ENCODE peak calls at places on chromosomes 16 and 17, in five cellular contexts. One of them, this sample, is unnamed.
A peak's percentile ranks its signal among the peaks of the same experiment; 100 is the strongest.

GRCh38 chr17:2034806-2035548 is 5.0 kb downstream of the DPH1 start:
- DNase-seq in ovary: no peak
- DNase-seq in neuronal stem cell: no peak
- DNase-seq in left lung: no peak
- DNase-seq in CD4-positive, CD25-positive, alpha-beta regulatory T cell: no peak
- DNase-seq in this sample: no peak

GRCh38 chr16:66936889-66937554 is 1.7 kb downstream of the CES2 start:
- DNase-seq in ovary: no peak
- DNase-seq in neuronal stem cell: no peak
- DNase-seq in left lung: no peak
- DNase-seq in CD4-positive, CD25-positive, alpha-beta regulatory T cell: no peak
- DNase-seq in this sample: no peak

GRCh38 chr17:14547016-14547415 is 246.1 kb downstream of the HS3ST3B1 start:
- DNase-seq in ovary: no peak
- DNase-seq in neuronal stem cell: no peak
- DNase-seq in left lung: no peak
- DNase-seq in CD4-positive, CD25-positive, alpha-beta regulatory T cell: no peak
- DNase-seq in this sample: no peak

GRCh38 chr17:35046740-35047283 is 16.7 kb downstream of the RFFL start:
- DNase-seq in ovary: no peak
- DNase-seq in neuronal stem cell: no peak
- DNase-seq in left lung: no peak
- DNase-seq in CD4-positive, CD25-positive, alpha-beta regulatory T cell: peak; percentile 87
- DNase-seq in this sample: peak; percentile 30

GRCh38 chr16:81403601-81404391 is 40.8 kb upstream of the CMIP start:
- DNase-seq in ovary: peak; percentile 91
- DNase-seq in neuronal stem cell: peak; percentile 81
- DNase-seq in left lung: peak; percentile 89
- DNase-seq in CD4-positive, CD25-positive, alpha-beta regulatory T cell: peak; percentile 73
- DNase-seq in this sample: peak; percentile 61

GRCh38 chr16:25256821-25257503 is 683 bp downstream of the ZKSCAN2 start:
- DNase-seq in ovary: no peak
- DNase-seq in neuronal stem cell: no peak
- DNase-seq in left lung: no peak
- DNase-seq in CD4-positive, CD25-positive, alpha-beta regulatory T cell: no peak
- DNase-seq in this sample: no peak

GRCh38 chr17:6487243-6488007 is 43.2 kb downstream of the PIMREG start:
- DNase-seq in ovary: no peak
- DNase-seq in neuronal stem cell: no peak
- DNase-seq in left lung: no peak
- DNase-seq in CD4-positive, CD25-positive, alpha-beta regulatory T cell: no peak
- DNase-seq in this sample: no peak

GRCh38 chr16:72928089-72928981 is 119.6 kb downstream of the ZFHX3 start:
- DNase-seq in ovary: no peak
- DNase-seq in neuronal stem cell: no peak
- DNase-seq in left lung: no peak
- DNase-seq in CD4-positive, CD25-positive, alpha-beta regulatory T cell: no peak
- DNase-seq in this sample: no peak

GRCh38 chr16:70735141-70735979 is 49.5 kb upstream of the MTSS2 start:
- DNase-seq in ovary: no peak
- DNase-seq in neuronal stem cell: no peak
- DNase-seq in left lung: no peak
- DNase-seq in CD4-positive, CD25-positive, alpha-beta regulatory T cell: no peak
- DNase-seq in this sample: no peak

GRCh38 chr16:16038950-16039349 is 89.5 kb downstream of the ABCC1 start:
- DNase-seq in ovary: no peak
- DNase-seq in neuronal stem cell: no peak
- DNase-seq in left lung: no peak
- DNase-seq in CD4-positive, CD25-positive, alpha-beta regulatory T cell: no peak
- DNase-seq in this sample: no peak

GRCh38 chr17:3802461-3803307 is 1.7 kb upstream of the ITGAE start:
- DNase-seq in ovary: peak; percentile 86
- DNase-seq in neuronal stem cell: no peak
- DNase-seq in left lung: no peak
- DNase-seq in CD4-positive, CD25-positive, alpha-beta regulatory T cell: no peak
- DNase-seq in this sample: no peak

GRCh38 chr16:53043986-53044571 is 8.6 kb downstream of the CHD9NB start:
- DNase-seq in ovary: peak; percentile 41
- DNase-seq in neuronal stem cell: peak; percentile 56
- DNase-seq in left lung: no peak
- DNase-seq in CD4-positive, CD25-positive, alpha-beta regulatory T cell: no peak
- DNase-seq in this sample: no peak

GRCh38 chr17:18378205-18378505 is 577 bp downstream of the EVPLL start:
- DNase-seq in ovary: no peak
- DNase-seq in neuronal stem cell: no peak
- DNase-seq in left lung: no peak
- DNase-seq in CD4-positive, CD25-positive, alpha-beta regulatory T cell: no peak
- DNase-seq in this sample: no peak

GRCh38 chr16:81626181-81626674 is 152.9 kb upstream of the PLCG2 start:
- DNase-seq in ovary: no peak
- DNase-seq in neuronal stem cell: no peak
- DNase-seq in left lung: no peak
- DNase-seq in CD4-positive, CD25-positive, alpha-beta regulatory T cell: no peak
- DNase-seq in this sample: no peak

GRCh38 chr17:51374220-51374619 is 113.9 kb downstream of the UTP18 start:
- DNase-seq in ovary: no peak
- DNase-seq in neuronal stem cell: no peak
- DNase-seq in left lung: no peak
- DNase-seq in CD4-positive, CD25-positive, alpha-beta regulatory T cell: no peak
- DNase-seq in this sample: no peak

GRCh38 chr16:35572186-35572585 is 2112.8 kb downstream of the TP53TG3F start:
- DNase-seq in ovary: no peak
- DNase-seq in neuronal stem cell: no peak
- DNase-seq in left lung: no peak
- DNase-seq in CD4-positive, CD25-positive, alpha-beta regulatory T cell: no peak
- DNase-seq in this sample: no peak

GRCh38 chr16:35574454-35575431 is 2115.3 kb downstream of the TP53TG3F start:
- DNase-seq in ovary: no peak
- DNase-seq in neuronal stem cell: no peak
- DNase-seq in left lung: no peak
- DNase-seq in CD4-positive, CD25-positive, alpha-beta regulatory T cell: no peak
- DNase-seq in this sample: no peak

GRCh38 chr16:35573407-35573806 is 2114.0 kb downstream of the TP53TG3F start:
- DNase-seq in ovary: no peak
- DNase-seq in neuronal stem cell: no peak
- DNase-seq in left lung: no peak
- DNase-seq in CD4-positive, CD25-positive, alpha-beta regulatory T cell: no peak
- DNase-seq in this sample: no peak

GRCh38 chr16:35574011-35574410 is 2114.6 kb downstream of the TP53TG3F start:
- DNase-seq in ovary: no peak
- DNase-seq in neuronal stem cell: no peak
- DNase-seq in left lung: no peak
- DNase-seq in CD4-positive, CD25-positive, alpha-beta regulatory T cell: no peak
- DNase-seq in this sample: no peak

DNA sequence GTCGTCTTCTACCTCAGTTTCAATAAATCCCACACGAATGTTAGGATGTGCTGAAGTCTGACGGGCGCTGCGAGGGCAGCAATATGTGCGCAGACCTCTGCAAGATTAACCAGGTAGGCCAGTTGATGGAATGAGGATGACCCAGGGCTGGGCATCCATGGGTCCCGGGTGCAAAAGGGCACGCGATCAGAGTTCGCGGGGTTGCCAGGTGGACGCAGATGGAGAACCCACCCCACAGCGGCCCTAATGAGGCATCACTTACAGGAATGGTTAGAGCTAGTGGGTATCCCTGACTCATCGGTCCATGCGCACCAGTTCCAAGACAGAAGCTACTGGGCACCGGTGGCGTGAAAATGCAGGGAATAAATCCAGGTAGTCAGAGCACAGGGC is 2116.0 kb downstream of the TP53TG3F start:
- DNase-seq in ovary: no peak
- DNase-seq in neuronal stem cell: no peak
- DNase-seq in left lung: no peak
- DNase-seq in CD4-positive, CD25-positive, alpha-beta regulatory T cell: no peak
- DNase-seq in this sample: no peak
- H3K9me3 ChIP-seq in ovary: peaks cover 6% of the 10 kb centered on the region
- H3K9me3 ChIP-seq in neuronal stem cell: no peaks in the 10 kb centered on the region
- H3K9me3 ChIP-seq in left lung: no peaks in the 10 kb centered on the region
- H3K9me3 ChIP-seq in CD4-positive, CD25-positive, alpha-beta regulatory T cell: peaks cover 7% of the 10 kb centered on the region
- H3K9me3 ChIP-seq in this sample: no peaks in the 10 kb centered on the region

DNA sequence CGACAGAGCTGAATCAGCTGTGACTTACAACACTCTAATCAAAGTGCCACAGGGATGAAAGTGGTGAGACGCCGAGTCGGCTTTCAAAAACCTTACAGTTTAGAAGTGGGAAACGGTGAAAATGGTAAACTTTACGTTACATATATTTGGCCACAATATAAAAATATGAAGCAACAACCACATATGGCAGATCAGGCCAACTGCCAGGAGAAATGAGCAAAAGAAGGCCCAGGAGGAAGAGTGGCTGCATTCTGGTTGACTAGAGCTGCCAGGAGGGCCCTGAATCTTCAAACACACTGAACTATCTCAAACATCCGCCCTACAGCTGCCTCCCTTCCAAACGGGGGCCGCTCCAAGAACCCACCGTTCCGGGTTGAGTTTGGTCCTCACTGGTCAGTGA is 56.3 kb downstream of the MRM3 start:
- DNase-seq in ovary: no peak
- DNase-seq in neuronal stem cell: no peak
- DNase-seq in left lung: no peak
- DNase-seq in CD4-positive, CD25-positive, alpha-beta regulatory T cell: no peak
- DNase-seq in this sample: no peak
- H3K9me3 ChIP-seq in ovary: no peaks in the 10 kb centered on the region
- H3K9me3 ChIP-seq in neuronal stem cell: peaks cover 26% of the 10 kb centered on the region
- H3K9me3 ChIP-seq in left lung: no peaks in the 10 kb centered on the region
- H3K9me3 ChIP-seq in CD4-positive, CD25-positive, alpha-beta regulatory T cell: no peaks in the 10 kb centered on the region
- H3K9me3 ChIP-seq in this sample: no peaks in the 10 kb centered on the region

GRCh38 chr17:81231766-81232581 is 6.9 kb downstream of the TEPSIN start:
- DNase-seq in ovary: no peak
- DNase-seq in neuronal stem cell: no peak
- DNase-seq in left lung: no peak
- DNase-seq in CD4-positive, CD25-positive, alpha-beta regulatory T cell: no peak
- DNase-seq in this sample: no peak
- H3K9me3 ChIP-seq in ovary: no peaks in the 10 kb centered on the region
- H3K9me3 ChIP-seq in neuronal stem cell: no peaks in the 10 kb centered on the region
- H3K9me3 ChIP-seq in left lung: no peaks in the 10 kb centered on the region
- H3K9me3 ChIP-seq in CD4-positive, CD25-positive, alpha-beta regulatory T cell: no peaks in the 10 kb centered on the region
- H3K9me3 ChIP-seq in this sample: no peaks in the 10 kb centered on the region

GRCh38 chr16:35305476-35305875 is 1846.1 kb downstream of the TP53TG3F start:
- DNase-seq in ovary: no peak
- DNase-seq in neuronal stem cell: no peak
- DNase-seq in left lung: no peak
- DNase-seq in CD4-positive, CD25-positive, alpha-beta regulatory T cell: no peak
- DNase-seq in this sample: no peak

GRCh38 chr16:35306915-35307314 is 1847.5 kb downstream of the TP53TG3F start:
- DNase-seq in ovary: no peak
- DNase-seq in neuronal stem cell: no peak
- DNase-seq in left lung: no peak
- DNase-seq in CD4-positive, CD25-positive, alpha-beta regulatory T cell: no peak
- DNase-seq in this sample: no peak

GRCh38 chr16:35310999-35311398 is 1851.6 kb downstream of the TP53TG3F start:
- DNase-seq in ovary: no peak
- DNase-seq in neuronal stem cell: no peak
- DNase-seq in left lung: no peak
- DNase-seq in CD4-positive, CD25-positive, alpha-beta regulatory T cell: no peak
- DNase-seq in this sample: no peak

GRCh38 chr16:35311475-35311874 is 1852.1 kb downstream of the TP53TG3F start:
- DNase-seq in ovary: no peak
- DNase-seq in neuronal stem cell: no peak
- DNase-seq in left lung: no peak
- DNase-seq in CD4-positive, CD25-positive, alpha-beta regulatory T cell: no peak
- DNase-seq in this sample: no peak

DNA sequence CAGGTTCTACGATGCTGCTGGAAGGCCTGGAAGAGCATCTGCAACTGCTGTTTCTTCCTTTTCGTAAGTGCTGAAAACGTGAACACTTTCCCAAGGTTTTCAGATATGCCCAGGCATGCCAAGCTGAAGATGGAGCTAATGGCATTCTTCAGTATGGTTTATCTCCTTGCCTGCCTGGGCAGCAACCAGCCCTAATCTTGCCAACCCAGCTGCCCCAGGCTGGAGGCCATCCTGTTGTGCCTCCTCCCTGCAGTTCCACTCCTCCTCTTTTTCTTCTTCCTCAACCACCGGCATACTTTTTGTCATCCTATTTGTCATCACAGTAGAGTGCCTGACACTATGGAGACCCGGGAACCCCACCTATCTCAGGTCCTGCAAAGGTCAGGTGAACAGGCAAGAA is 1849.3 kb downstream of the TP53TG3F start:
- DNase-seq in ovary: no peak
- DNase-seq in neuronal stem cell: no peak
- DNase-seq in left lung: no peak
- DNase-seq in CD4-positive, CD25-positive, alpha-beta regulatory T cell: no peak
- DNase-seq in this sample: no peak
- H3K9me3 ChIP-seq in ovary: no peaks in the 10 kb centered on the region
- H3K9me3 ChIP-seq in neuronal stem cell: no peaks in the 10 kb centered on the region
- H3K9me3 ChIP-seq in left lung: no peaks in the 10 kb centered on the region
- H3K9me3 ChIP-seq in CD4-positive, CD25-positive, alpha-beta regulatory T cell: peaks cover 9% of the 10 kb centered on the region
- H3K9me3 ChIP-seq in this sample: peaks cover 5% of the 10 kb centered on the region

GRCh38 chr17:5097101-5097834 is 14.4 kb downstream of the ZNF232 start:
- DNase-seq in ovary: peak; percentile 78
- DNase-seq in neuronal stem cell: peak; percentile 56
- DNase-seq in left lung: no peak
- DNase-seq in CD4-positive, CD25-positive, alpha-beta regulatory T cell: peak; percentile 20
- DNase-seq in this sample: no peak
- H3K9me3 ChIP-seq in ovary: peaks cover 9% of the 10 kb centered on the region
- H3K9me3 ChIP-seq in neuronal stem cell: peaks cover 63% of the 10 kb centered on the region
- H3K9me3 ChIP-seq in left lung: peaks cover 2% of the 10 kb centered on the region
- H3K9me3 ChIP-seq in CD4-positive, CD25-positive, alpha-beta regulatory T cell: peaks cover 37% of the 10 kb centered on the region
- H3K9me3 ChIP-seq in this sample: peaks cover 27% of the 10 kb centered on the region

GRCh38 chr16:35911899-35912298 is 2452.5 kb downstream of the TP53TG3F start:
- DNase-seq in ovary: no peak
- DNase-seq in neuronal stem cell: no peak
- DNase-seq in left lung: no peak
- DNase-seq in CD4-positive, CD25-positive, alpha-beta regulatory T cell: no peak
- DNase-seq in this sample: no peak
- H3K9me3 ChIP-seq in ovary: no peaks in the 10 kb centered on the region
- H3K9me3 ChIP-seq in neuronal stem cell: no peaks in the 10 kb centered on the region
- H3K9me3 ChIP-seq in left lung: no peaks in the 10 kb centered on the region
- H3K9me3 ChIP-seq in CD4-positive, CD25-positive, alpha-beta regulatory T cell: peaks cover 6% of the 10 kb centered on the region
- H3K9me3 ChIP-seq in this sample: no peaks in the 10 kb centered on the region

DNA sequence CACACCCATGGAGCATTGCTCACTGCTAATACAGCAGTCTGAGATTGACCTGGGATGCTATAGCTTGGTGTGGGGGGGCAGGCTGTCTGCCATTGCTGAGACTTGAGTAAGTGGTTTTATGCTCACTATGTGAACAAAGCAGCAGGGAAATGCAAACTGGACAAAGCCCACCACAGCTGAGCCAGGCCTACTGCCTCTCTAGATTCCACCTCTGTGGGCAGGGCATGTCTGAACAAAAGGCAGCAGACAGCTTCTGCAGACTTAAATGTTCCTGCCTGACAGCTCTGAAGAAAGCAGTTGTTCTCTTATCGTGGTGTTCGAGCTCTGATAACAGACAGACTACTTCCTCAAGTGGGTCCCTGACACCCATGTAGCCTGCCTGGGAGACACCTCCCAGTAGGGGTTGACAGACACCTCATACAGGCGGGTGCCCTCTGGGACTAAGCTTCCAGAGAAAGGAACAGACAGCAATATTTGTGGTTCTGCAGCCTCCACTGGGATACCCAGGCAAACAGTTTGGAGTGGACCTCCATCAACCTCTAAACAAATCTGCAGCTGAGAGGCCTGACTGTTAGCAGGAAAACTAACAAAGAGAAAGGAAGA is 2204.8 kb downstream of the TP53TG3F start:
- DNase-seq in ovary: no peak
- DNase-seq in neuronal stem cell: no peak
- DNase-seq in left lung: no peak
- DNase-seq in CD4-positive, CD25-positive, alpha-beta regulatory T cell: no peak
- DNase-seq in this sample: no peak
- H3K9me3 ChIP-seq in ovary: no peaks in the 10 kb centered on the region
- H3K9me3 ChIP-seq in neuronal stem cell: no peaks in the 10 kb centered on the region
- H3K9me3 ChIP-seq in left lung: no peaks in the 10 kb centered on the region
- H3K9me3 ChIP-seq in CD4-positive, CD25-positive, alpha-beta regulatory T cell: peaks cover 2% of the 10 kb centered on the region
- H3K9me3 ChIP-seq in this sample: no peaks in the 10 kb centered on the region

This sample was measured in T-helper 17 cell.